ENCODE peak calls at places on chromosomes 7 and 10, in five cellular contexts. One of them, this sample, is unnamed. For H3K9me3, the result is how much of the 10 kb centered on the place peaks cover.

GRCh38 chr10:86734209-86734988 is 22.0 kb upstream of the BMPR1A start:
- DNase-seq in breast epithelium: no peak
- DNase-seq in IMR-90: no peak
- DNase-seq in heart left ventricle: no peak
- DNase-seq in H1: no peak
- DNase-seq in this sample: no peak

GRCh38 chr7:802500-803242 is 29.6 kb upstream of the SUN1 start:
- DNase-seq in breast epithelium: no peak
- DNase-seq in IMR-90: no peak
- DNase-seq in heart left ventricle: no peak
- DNase-seq in H1: no peak
- DNase-seq in this sample: no peak

GRCh38 chr7:49172639-49173038 is 248.3 kb downstream of the CDC14C start:
- DNase-seq in breast epithelium: no peak
- DNase-seq in IMR-90: no peak
- DNase-seq in heart left ventricle: no peak
- DNase-seq in H1: no peak
- DNase-seq in this sample: no peak

GRCh38 chr7:17304926-17305325 is 6.5 kb downstream of the AHR start:
- DNase-seq in breast epithelium: no peak
- DNase-seq in IMR-90: peak
- DNase-seq in heart left ventricle: no peak
- DNase-seq in H1: no peak
- DNase-seq in this sample: no peak

GRCh38 chr7:38512704-38513103 is 118.5 kb downstream of the AMPH start:
- DNase-seq in breast epithelium: no peak
- DNase-seq in IMR-90: peak
- DNase-seq in heart left ventricle: no peak
- DNase-seq in H1: no peak
- DNase-seq in this sample: no peak

GRCh38 chr7:133854739-133855138 is 272.4 kb upstream of the LRGUK start:
- DNase-seq in breast epithelium: no peak
- DNase-seq in IMR-90: peak
- DNase-seq in heart left ventricle: no peak
- DNase-seq in H1: no peak
- DNase-seq in this sample: no peak

GRCh38 chr7:91201731-91202130 is 62.5 kb upstream of the FZD1 start:
- DNase-seq in breast epithelium: no peak
- DNase-seq in IMR-90: no peak
- DNase-seq in heart left ventricle: no peak
- DNase-seq in H1: no peak
- DNase-seq in this sample: no peak

GRCh38 chr10:78231930-78232329 is 198.3 kb downstream of the RPS24 start:
- DNase-seq in breast epithelium: no peak
- DNase-seq in IMR-90: no peak
- DNase-seq in heart left ventricle: no peak
- DNase-seq in H1: no peak
- DNase-seq in this sample: no peak

GRCh38 chr10:86336341-86336740 is 30.3 kb downstream of the GRID1 start:
- DNase-seq in breast epithelium: no peak
- DNase-seq in IMR-90: no peak
- DNase-seq in heart left ventricle: no peak
- DNase-seq in H1: no peak
- DNase-seq in this sample: no peak

GRCh38 chr7:140526901-140527664 is 47.8 kb upstream of the MKRN1 start:
- DNase-seq in breast epithelium: no peak
- DNase-seq in IMR-90: peak
- DNase-seq in heart left ventricle: no peak
- DNase-seq in H1: no peak
- DNase-seq in this sample: no peak

GRCh38 chr7:67673861-67674260 is 677.2 kb downstream of the TYW1 start:
- DNase-seq in breast epithelium: no peak
- DNase-seq in IMR-90: no peak
- DNase-seq in heart left ventricle: no peak
- DNase-seq in H1: no peak
- DNase-seq in this sample: no peak
- H3K9me3 ChIP-seq in breast epithelium: under half
- H3K9me3 ChIP-seq in IMR-90: under half
- H3K9me3 ChIP-seq in heart left ventricle: under half
- H3K9me3 ChIP-seq in H1: under half
- H3K9me3 ChIP-seq in this sample: under half

GRCh38 chr10:18583575-18584270 is 67.7 kb downstream of the NSUN6 start:
- DNase-seq in breast epithelium: no peak
- DNase-seq in IMR-90: no peak
- DNase-seq in heart left ventricle: no peak
- DNase-seq in H1: no peak
- DNase-seq in this sample: no peak
- H3K9me3 ChIP-seq in breast epithelium: under half
- H3K9me3 ChIP-seq in IMR-90: under half
- H3K9me3 ChIP-seq in heart left ventricle: under half
- H3K9me3 ChIP-seq in H1: under half
- H3K9me3 ChIP-seq in this sample: under half

GRCh38 chr7:158386866-158387820 is 200.5 kb downstream of the PTPRN2 start:
- DNase-seq in breast epithelium: no peak
- DNase-seq in IMR-90: no peak
- DNase-seq in heart left ventricle: no peak
- DNase-seq in H1: no peak
- DNase-seq in this sample: no peak
- H3K9me3 ChIP-seq in breast epithelium: under half
- H3K9me3 ChIP-seq in IMR-90: half or more
- H3K9me3 ChIP-seq in heart left ventricle: under half
- H3K9me3 ChIP-seq in H1: under half
- H3K9me3 ChIP-seq in this sample: under half

GRCh38 chr7:147708871-147709270 is 881.7 kb upstream of the C7orf33 start:
- DNase-seq in breast epithelium: no peak
- DNase-seq in IMR-90: no peak
- DNase-seq in heart left ventricle: no peak
- DNase-seq in H1: no peak
- DNase-seq in this sample: no peak
- H3K9me3 ChIP-seq in breast epithelium: under half
- H3K9me3 ChIP-seq in IMR-90: under half
- H3K9me3 ChIP-seq in heart left ventricle: under half
- H3K9me3 ChIP-seq in H1: under half
- H3K9me3 ChIP-seq in this sample: under half

GRCh38 chr7:112204776-112205347 is 1.3 kb downstream of the DOCK4 start:
- DNase-seq in breast epithelium: no peak
- DNase-seq in IMR-90: no peak
- DNase-seq in heart left ventricle: peak
- DNase-seq in H1: no peak
- DNase-seq in this sample: no peak

GRCh38 chr7:112201421-112201820 is 4.8 kb downstream of the DOCK4 start:
- DNase-seq in breast epithelium: no peak
- DNase-seq in IMR-90: peak
- DNase-seq in heart left ventricle: no peak
- DNase-seq in H1: no peak
- DNase-seq in this sample: no peak

GRCh38 chr7:112204072-112204775 is 2.0 kb downstream of the DOCK4 start:
- DNase-seq in breast epithelium: no peak
- DNase-seq in IMR-90: no peak
- DNase-seq in heart left ventricle: no peak
- DNase-seq in H1: no peak
- DNase-seq in this sample: no peak

GRCh38 chr7:112201839-112202238 is 4.4 kb downstream of the DOCK4 start:
- DNase-seq in breast epithelium: no peak
- DNase-seq in IMR-90: no peak
- DNase-seq in heart left ventricle: no peak
- DNase-seq in H1: no peak
- DNase-seq in this sample: no peak

DNA sequence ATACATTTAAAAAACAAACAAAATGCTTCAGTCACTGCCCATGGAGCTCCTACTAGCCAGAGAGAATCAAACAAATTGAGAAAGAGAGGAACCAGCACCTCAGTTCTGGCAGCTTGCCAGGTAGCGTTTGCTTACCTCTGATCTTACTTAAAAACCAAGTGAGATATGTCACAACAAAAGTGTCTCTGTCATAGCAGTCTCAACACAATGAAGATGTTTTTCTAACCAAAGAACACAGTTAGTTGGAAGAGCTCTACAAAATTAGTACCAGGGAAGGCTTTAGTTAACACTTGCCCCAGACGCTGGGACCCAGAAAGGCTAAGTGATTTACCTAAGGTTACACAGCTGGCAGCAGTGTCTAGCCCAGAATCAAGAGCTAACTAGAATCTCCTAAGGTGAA is 3.4 kb downstream of the DOCK4 start:
- DNase-seq in breast epithelium: peak
- DNase-seq in IMR-90: no peak
- DNase-seq in heart left ventricle: peak
- DNase-seq in H1: no peak
- DNase-seq in this sample: no peak
- H3K9me3 ChIP-seq in breast epithelium: under half
- H3K9me3 ChIP-seq in IMR-90: under half
- H3K9me3 ChIP-seq in heart left ventricle: under half
- H3K9me3 ChIP-seq in H1: under half
- H3K9me3 ChIP-seq in this sample: under half

GRCh38 chr7:158141806-158142518 is 445.7 kb downstream of the PTPRN2 start:
- DNase-seq in breast epithelium: no peak
- DNase-seq in IMR-90: no peak
- DNase-seq in heart left ventricle: no peak
- DNase-seq in H1: no peak
- DNase-seq in this sample: no peak

GRCh38 chr7:158140538-158141220 is 446.9 kb downstream of the PTPRN2 start:
- DNase-seq in breast epithelium: no peak
- DNase-seq in IMR-90: no peak
- DNase-seq in heart left ventricle: no peak
- DNase-seq in H1: no peak
- DNase-seq in this sample: no peak

GRCh38 chr7:158141221-158141582 is 446.4 kb downstream of the PTPRN2 start:
- DNase-seq in breast epithelium: no peak
- DNase-seq in IMR-90: no peak
- DNase-seq in heart left ventricle: no peak
- DNase-seq in H1: no peak
- DNase-seq in this sample: no peak

GRCh38 chr7:158143196-158144120 is 444.2 kb downstream of the PTPRN2 start:
- DNase-seq in breast epithelium: no peak
- DNase-seq in IMR-90: no peak
- DNase-seq in heart left ventricle: no peak
- DNase-seq in H1: no peak
- DNase-seq in this sample: no peak

GRCh38 chr7:158142657-158143056 is 445.0 kb downstream of the PTPRN2 start:
- DNase-seq in breast epithelium: no peak
- DNase-seq in IMR-90: no peak
- DNase-seq in heart left ventricle: no peak
- DNase-seq in H1: no peak
- DNase-seq in this sample: no peak
- H3K9me3 ChIP-seq in breast epithelium: under half
- H3K9me3 ChIP-seq in IMR-90: half or more
- H3K9me3 ChIP-seq in heart left ventricle: under half
- H3K9me3 ChIP-seq in H1: half or more
- H3K9me3 ChIP-seq in this sample: under half

This sample was measured in NT2/D1.